ENCODE peak calls at places on chromosomes 1 and 21, in ten cellular contexts. One of them, this sample, is unnamed.

GRCh38 chr1:9111957-9112356 is 16.9 kb downstream of the GPR157 start:
- DNase-seq in GM12891: no peak
- DNase-seq in transverse colon: peak; percentile 25
- DNase-seq in upper lobe of left lung: no peak
- DNase-seq in HCT116: no peak
- DNase-seq in stomach: no peak
- DNase-seq in Panc1: no peak
- DNase-seq in esophagus muscularis mucosa: no peak
- DNase-seq in HL-60: no peak
- DNase-seq in prostate gland: no peak
- DNase-seq in this sample: no peak

GRCh38 chr1:56223962-56224361 is 355.4 kb downstream of the PLPP3 start:
- DNase-seq in transverse colon: no peak
- DNase-seq in GM12891: no peak
- DNase-seq in prostate gland: no peak
- DNase-seq in upper lobe of left lung: no peak
- DNase-seq in Panc1: no peak
- DNase-seq in HCT116: no peak
- DNase-seq in stomach: no peak
- DNase-seq in esophagus muscularis mucosa: no peak
- DNase-seq in HL-60: no peak
- DNase-seq in this sample: no peak

GRCh38 chr1:243748706-243749283 is 101.2 kb downstream of the AKT3 start:
- DNase-seq in stomach: no peak
- DNase-seq in transverse colon: no peak
- DNase-seq in HL-60: peak; percentile 58
- DNase-seq in esophagus muscularis mucosa: no peak
- DNase-seq in upper lobe of left lung: no peak
- DNase-seq in GM12891: peak; percentile 34
- DNase-seq in HCT116: peak; percentile 63
- DNase-seq in prostate gland: peak; percentile 61
- DNase-seq in Panc1: peak; percentile 35
- DNase-seq in this sample: peak; percentile 13

GRCh38 chr21:34807881-34808568 is 139.2 kb downstream of the CLIC6 start:
- DNase-seq in HL-60: peak; percentile 61
- DNase-seq in prostate gland: no peak
- DNase-seq in GM12891: no peak
- DNase-seq in stomach: peak; percentile 41
- DNase-seq in HCT116: peak; percentile 82
- DNase-seq in upper lobe of left lung: peak; percentile 20
- DNase-seq in transverse colon: no peak
- DNase-seq in Panc1: peak; percentile 64
- DNase-seq in esophagus muscularis mucosa: no peak
- DNase-seq in this sample: no peak

GRCh38 chr1:240091614-240092300 is at the start of gene FMN2:
- DNase-seq in esophagus muscularis mucosa: no peak
- DNase-seq in stomach: no peak
- DNase-seq in HCT116: no peak
- DNase-seq in GM12891: peak; percentile 23
- DNase-seq in HL-60: no peak
- DNase-seq in upper lobe of left lung: peak; percentile 85
- DNase-seq in prostate gland: no peak
- DNase-seq in transverse colon: peak; percentile 9
- DNase-seq in Panc1: no peak
- DNase-seq in this sample: peak; percentile 15

GRCh38 chr1:168084396-168085231 is 52.1 kb downstream of the GPR161 start:
- DNase-seq in stomach: peak; percentile 49
- DNase-seq in transverse colon: peak; percentile 55
- DNase-seq in HL-60: peak; percentile 69
- DNase-seq in prostate gland: peak; percentile 34
- DNase-seq in Panc1: peak; percentile 10
- DNase-seq in GM12891: peak; percentile 71
- DNase-seq in upper lobe of left lung: peak; percentile 72
- DNase-seq in esophagus muscularis mucosa: peak; percentile 90
- DNase-seq in HCT116: peak; percentile 18
- DNase-seq in this sample: peak; percentile 49

GRCh38 chr21:38244885-38245869 is 11.6 kb upstream of the KCNJ15 start:
- DNase-seq in HL-60: peak; percentile 41
- DNase-seq in upper lobe of left lung: no peak
- DNase-seq in HCT116: no peak
- DNase-seq in transverse colon: no peak
- DNase-seq in stomach: no peak
- DNase-seq in prostate gland: no peak
- DNase-seq in esophagus muscularis mucosa: no peak
- DNase-seq in GM12891: no peak
- DNase-seq in Panc1: no peak
- DNase-seq in this sample: no peak

GRCh38 chr1:189970331-189971230 is 507.1 kb downstream of the BRINP3 start:
- DNase-seq in HL-60: no peak
- DNase-seq in HCT116: no peak
- DNase-seq in Panc1: no peak
- DNase-seq in transverse colon: no peak
- DNase-seq in stomach: no peak
- DNase-seq in esophagus muscularis mucosa: no peak
- DNase-seq in upper lobe of left lung: no peak
- DNase-seq in GM12891: no peak
- DNase-seq in prostate gland: no peak
- DNase-seq in this sample: no peak

GRCh38 chr1:214551436-214552173 is at the start of gene PTPN14:
- DNase-seq in transverse colon: peak; percentile 82
- DNase-seq in prostate gland: peak; percentile 91
- DNase-seq in HL-60: peak; percentile 9
- DNase-seq in GM12891: peak; percentile 52
- DNase-seq in Panc1: no peak
- DNase-seq in upper lobe of left lung: peak; percentile 96
- DNase-seq in esophagus muscularis mucosa: peak; percentile 95
- DNase-seq in HCT116: peak; percentile 85
- DNase-seq in stomach: peak; percentile 90
- DNase-seq in this sample: peak; percentile 37

GRCh38 chr21:36689324-36689723 is 9.6 kb upstream of the SIM2 start:
- DNase-seq in esophagus muscularis mucosa: no peak
- DNase-seq in Panc1: no peak
- DNase-seq in stomach: no peak
- DNase-seq in transverse colon: no peak
- DNase-seq in prostate gland: no peak
- DNase-seq in HL-60: no peak
- DNase-seq in HCT116: no peak
- DNase-seq in upper lobe of left lung: no peak
- DNase-seq in GM12891: no peak
- DNase-seq in this sample: no peak

GRCh38 chr1:165116732-165117131 is 239.8 kb downstream of the LMX1A start:
- DNase-seq in GM12891: no peak
- DNase-seq in Panc1: peak; percentile 58
- DNase-seq in HL-60: no peak
- DNase-seq in HCT116: peak; percentile 48
- DNase-seq in upper lobe of left lung: no peak
- DNase-seq in stomach: no peak
- DNase-seq in prostate gland: no peak
- DNase-seq in esophagus muscularis mucosa: no peak
- DNase-seq in transverse colon: no peak
- DNase-seq in this sample: no peak

GRCh38 chr1:21663251-21663950 is 5.8 kb downstream of the RAP1GAP start:
- DNase-seq in upper lobe of left lung: no peak
- DNase-seq in HL-60: no peak
- DNase-seq in HCT116: no peak
- DNase-seq in prostate gland: no peak
- DNase-seq in transverse colon: no peak
- DNase-seq in esophagus muscularis mucosa: no peak
- DNase-seq in stomach: peak; percentile 20
- DNase-seq in Panc1: no peak
- DNase-seq in GM12891: no peak
- DNase-seq in this sample: no peak

GRCh38 chr1:202311880-202312635 is 29.7 kb downstream of the UBE2T start:
- DNase-seq in HCT116: no peak
- DNase-seq in HL-60: no peak
- DNase-seq in upper lobe of left lung: peak; percentile 32
- DNase-seq in GM12891: no peak
- DNase-seq in Panc1: no peak
- DNase-seq in transverse colon: no peak
- DNase-seq in prostate gland: no peak
- DNase-seq in stomach: no peak
- DNase-seq in esophagus muscularis mucosa: no peak
- DNase-seq in this sample: no peak

GRCh38 chr1:157894613-157895012 is 53.0 kb upstream of the CD5L start:
- DNase-seq in GM12891: no peak
- DNase-seq in esophagus muscularis mucosa: no peak
- DNase-seq in Panc1: no peak
- DNase-seq in transverse colon: no peak
- DNase-seq in stomach: no peak
- DNase-seq in upper lobe of left lung: no peak
- DNase-seq in HCT116: no peak
- DNase-seq in HL-60: no peak
- DNase-seq in prostate gland: no peak
- DNase-seq in this sample: no peak

GRCh38 chr1:244212792-244213475 is 161.9 kb downstream of the ZBTB18 start:
- DNase-seq in prostate gland: no peak
- DNase-seq in HCT116: no peak
- DNase-seq in upper lobe of left lung: no peak
- DNase-seq in transverse colon: no peak
- DNase-seq in stomach: no peak
- DNase-seq in HL-60: no peak
- DNase-seq in Panc1: no peak
- DNase-seq in esophagus muscularis mucosa: no peak
- DNase-seq in GM12891: no peak
- DNase-seq in this sample: no peak

GRCh38 chr1:221845650-221846371 is 103.9 kb upstream of the DUSP10 start:
- DNase-seq in stomach: peak; percentile 54
- DNase-seq in prostate gland: peak; percentile 76
- DNase-seq in HCT116: peak; percentile 33
- DNase-seq in esophagus muscularis mucosa: no peak
- DNase-seq in GM12891: no peak
- DNase-seq in transverse colon: peak; percentile 19
- DNase-seq in Panc1: no peak
- DNase-seq in HL-60: no peak
- DNase-seq in upper lobe of left lung: no peak
- DNase-seq in this sample: no peak
- TF ChIP-seq POLR2AphosphoS5 in stomach: no peak
- TF ChIP-seq POLR2AphosphoS5 in prostate gland: peak; percentile 75
- TF ChIP-seq POLR2AphosphoS5 in HCT116: no peak
- TF ChIP-seq POLR2AphosphoS5 in esophagus muscularis mucosa: peak; percentile 57
- TF ChIP-seq POLR2AphosphoS5 in GM12891: no peak
- TF ChIP-seq POLR2AphosphoS5 in transverse colon: no peak
- TF ChIP-seq POLR2AphosphoS5 in Panc1: no peak
- TF ChIP-seq POLR2AphosphoS5 in HL-60: no peak
- TF ChIP-seq POLR2AphosphoS5 in upper lobe of left lung: no peak
- TF ChIP-seq POLR2AphosphoS5 in this sample: no peak

GRCh38 chr1:23282967-23283366 is 61.1 kb downstream of the HNRNPR start:
- DNase-seq in HL-60: no peak
- DNase-seq in esophagus muscularis mucosa: no peak
- DNase-seq in prostate gland: no peak
- DNase-seq in GM12891: no peak
- DNase-seq in upper lobe of left lung: no peak
- DNase-seq in Panc1: no peak
- DNase-seq in transverse colon: no peak
- DNase-seq in HCT116: no peak
- DNase-seq in stomach: no peak
- DNase-seq in this sample: no peak
- TF ChIP-seq POLR2AphosphoS5 in HL-60: no peak
- TF ChIP-seq POLR2AphosphoS5 in esophagus muscularis mucosa: no peak
- TF ChIP-seq POLR2AphosphoS5 in prostate gland: peak; percentile 64
- TF ChIP-seq POLR2AphosphoS5 in GM12891: no peak
- TF ChIP-seq POLR2AphosphoS5 in upper lobe of left lung: no peak
- TF ChIP-seq POLR2AphosphoS5 in Panc1: no peak
- TF ChIP-seq POLR2AphosphoS5 in transverse colon: no peak
- TF ChIP-seq POLR2AphosphoS5 in HCT116: no peak
- TF ChIP-seq POLR2AphosphoS5 in stomach: no peak
- TF ChIP-seq POLR2AphosphoS5 in this sample: no peak

GRCh38 chr1:188277771-188278170 is 1449.0 kb downstream of the PLA2G4A start:
- DNase-seq in Panc1: no peak
- DNase-seq in stomach: no peak
- DNase-seq in GM12891: no peak
- DNase-seq in upper lobe of left lung: no peak
- DNase-seq in esophagus muscularis mucosa: no peak
- DNase-seq in HCT116: no peak
- DNase-seq in prostate gland: no peak
- DNase-seq in HL-60: no peak
- DNase-seq in transverse colon: no peak
- DNase-seq in this sample: no peak

DNA sequence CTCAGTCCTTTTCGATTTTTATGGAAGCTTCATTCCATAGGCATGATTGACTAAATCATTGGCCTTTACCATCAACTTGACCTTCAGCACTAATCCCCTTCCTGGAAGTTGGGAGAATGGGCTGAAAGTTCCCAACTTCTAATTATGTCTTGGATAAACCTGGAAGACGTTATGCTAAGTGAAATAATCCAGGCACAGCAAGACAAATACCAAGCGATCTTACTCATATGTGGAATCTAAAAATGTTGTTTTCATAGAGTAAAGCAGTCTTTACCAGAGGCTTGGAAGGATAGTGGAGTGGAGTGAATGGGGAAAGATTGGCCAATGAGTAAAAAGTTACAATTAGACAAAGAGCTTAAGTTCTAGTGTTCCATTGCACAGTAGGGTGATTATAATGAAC is 1453.2 kb downstream of the PLA2G4A start:
- DNase-seq in HL-60: no peak
- DNase-seq in HCT116: no peak
- DNase-seq in GM12891: no peak
- DNase-seq in Panc1: no peak
- DNase-seq in prostate gland: no peak
- DNase-seq in esophagus muscularis mucosa: no peak
- DNase-seq in transverse colon: no peak
- DNase-seq in upper lobe of left lung: no peak
- DNase-seq in stomach: no peak
- DNase-seq in this sample: no peak
- TF ChIP-seq POLR2AphosphoS5 in HL-60: no peak
- TF ChIP-seq POLR2AphosphoS5 in HCT116: no peak
- TF ChIP-seq POLR2AphosphoS5 in GM12891: no peak
- TF ChIP-seq POLR2AphosphoS5 in Panc1: no peak
- TF ChIP-seq POLR2AphosphoS5 in prostate gland: no peak
- TF ChIP-seq POLR2AphosphoS5 in esophagus muscularis mucosa: no peak
- TF ChIP-seq POLR2AphosphoS5 in transverse colon: no peak
- TF ChIP-seq POLR2AphosphoS5 in upper lobe of left lung: no peak
- TF ChIP-seq POLR2AphosphoS5 in stomach: no peak
- TF ChIP-seq POLR2AphosphoS5 in this sample: no peak

DNA sequence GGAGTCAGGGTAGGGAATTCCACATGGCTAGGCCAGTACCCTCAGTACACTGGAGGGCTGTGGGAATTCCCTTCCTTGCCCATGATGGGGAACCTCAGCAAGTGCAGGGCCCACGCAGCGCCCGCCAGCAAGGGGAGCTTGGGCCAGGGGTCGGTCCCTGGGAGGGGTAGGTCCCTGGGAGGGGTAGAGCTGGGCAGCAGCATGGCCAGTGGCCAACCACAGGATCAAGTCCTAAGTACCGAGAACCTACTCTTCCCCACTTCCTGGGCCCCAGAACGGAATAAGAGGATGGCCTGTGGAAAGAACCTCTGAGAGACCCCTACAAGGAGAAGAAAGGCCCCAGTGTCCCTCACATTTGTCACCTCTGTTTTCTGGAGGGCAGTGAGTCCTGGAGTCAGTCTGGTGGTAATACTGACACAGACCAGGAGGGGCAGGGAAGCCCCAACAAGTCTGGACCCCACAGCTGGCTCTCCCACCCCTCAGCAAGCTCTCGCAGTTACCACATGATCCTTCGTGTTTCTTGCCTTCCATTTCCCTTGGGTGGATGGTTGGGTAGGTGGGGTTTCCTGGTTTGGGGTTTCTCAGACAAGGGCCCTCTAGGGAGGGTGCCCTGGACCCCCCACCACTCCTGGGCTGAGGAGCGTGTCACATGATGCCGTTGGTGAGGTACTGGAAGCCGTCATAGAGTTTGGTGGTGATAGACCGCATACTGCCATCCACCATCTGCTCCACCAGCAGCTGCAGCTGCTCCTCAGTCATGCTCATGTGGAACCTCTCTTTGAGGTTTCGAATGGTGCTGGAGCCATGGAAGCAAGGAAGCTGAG is 10.3 kb downstream of the ZNF687 start:
- DNase-seq in esophagus muscularis mucosa: no peak
- DNase-seq in prostate gland: no peak
- DNase-seq in Panc1: no peak
- DNase-seq in stomach: no peak
- DNase-seq in HCT116: no peak
- DNase-seq in GM12891: no peak
- DNase-seq in transverse colon: no peak
- DNase-seq in HL-60: no peak
- DNase-seq in upper lobe of left lung: peak; percentile 66
- DNase-seq in this sample: no peak
- TF ChIP-seq POLR2AphosphoS5 in esophagus muscularis mucosa: no peak
- TF ChIP-seq POLR2AphosphoS5 in prostate gland: no peak
- TF ChIP-seq POLR2AphosphoS5 in Panc1: peak; percentile 54
- TF ChIP-seq POLR2AphosphoS5 in stomach: no peak
- TF ChIP-seq POLR2AphosphoS5 in HCT116: no peak
- TF ChIP-seq POLR2AphosphoS5 in GM12891: peak; percentile 77
- TF ChIP-seq POLR2AphosphoS5 in transverse colon: no peak
- TF ChIP-seq POLR2AphosphoS5 in HL-60: no peak
- TF ChIP-seq POLR2AphosphoS5 in upper lobe of left lung: no peak
- TF ChIP-seq POLR2AphosphoS5 in this sample: peak; percentile 86

This sample was measured in GM12892.